ENCODE peak calls at places on chromosomes 12 and 14, in five cellular contexts. Z, V, O, Q and S are unnamed samples.

GRCh38 chr14:96747006-96747405 is 50.2 kb upstream of the VRK1 start:
- DNase-seq in Q (no peak), V (no peak), O (no peak), Z (no peak), S (no peak)

GRCh38 chr14:36805116-36805515 is 143.5 kb downstream of the PAX9 start:
- DNase-seq in Q (no peak), O (no peak), Z (no peak), V (no peak), S (no peak)

GRCh38 chr12:95548539-95549391 is 2.5 kb downstream of the USP44 start:
- DNase-seq in Z (no peak), V (no peak), O (no peak), Q (peak; percentile 18), S (no peak)

GRCh38 chr12:72388322-72388721 is 116.2 kb downstream of the TRHDE start:
- DNase-seq in Z (no peak), Q (peak; percentile 12), V (no peak), O (no peak), S (no peak)

GRCh38 chr12:94289551-94290312 is 141.4 kb downstream of the PLXNC1 start:
- DNase-seq in Z (no peak), Q (peak; percentile 82), O (peak; percentile 57), V (no peak), S (no peak)

GRCh38 chr12:23756416-23756815 is 193.1 kb downstream of the SOX5 start:
- DNase-seq in Z (no peak), O (no peak), V (no peak), Q (no peak), S (no peak)

GRCh38 chr14:50666772-50667490 is 1.2 kb downstream of the SAV1 start:
- DNase-seq in V (peak; percentile 9), O (no peak), Q (peak; percentile 78), Z (no peak), S (no peak)

GRCh38 chr14:39558525-39558924 is 126.3 kb upstream of the FBXO33 start:
- DNase-seq in Z (no peak), Q (no peak), O (no peak), V (no peak), S (no peak)

GRCh38 chr12:80269953-80270552 is 170.7 kb downstream of the OTOGL start:
- DNase-seq in O (peak; percentile 45), Z (no peak), V (no peak), Q (peak; percentile 43), S (no peak)

GRCh38 chr12:130079254-130079653 is 83.0 kb upstream of the FZD10 start:
- DNase-seq in Z (no peak), O (no peak), Q (no peak), V (no peak), S (no peak)

GRCh38 chr14:91517013-91517412 is 6.9 kb upstream of the PPP4R3A start:
- DNase-seq in Q (no peak), V (no peak), Z (no peak), O (no peak), S (no peak)

DNA sequence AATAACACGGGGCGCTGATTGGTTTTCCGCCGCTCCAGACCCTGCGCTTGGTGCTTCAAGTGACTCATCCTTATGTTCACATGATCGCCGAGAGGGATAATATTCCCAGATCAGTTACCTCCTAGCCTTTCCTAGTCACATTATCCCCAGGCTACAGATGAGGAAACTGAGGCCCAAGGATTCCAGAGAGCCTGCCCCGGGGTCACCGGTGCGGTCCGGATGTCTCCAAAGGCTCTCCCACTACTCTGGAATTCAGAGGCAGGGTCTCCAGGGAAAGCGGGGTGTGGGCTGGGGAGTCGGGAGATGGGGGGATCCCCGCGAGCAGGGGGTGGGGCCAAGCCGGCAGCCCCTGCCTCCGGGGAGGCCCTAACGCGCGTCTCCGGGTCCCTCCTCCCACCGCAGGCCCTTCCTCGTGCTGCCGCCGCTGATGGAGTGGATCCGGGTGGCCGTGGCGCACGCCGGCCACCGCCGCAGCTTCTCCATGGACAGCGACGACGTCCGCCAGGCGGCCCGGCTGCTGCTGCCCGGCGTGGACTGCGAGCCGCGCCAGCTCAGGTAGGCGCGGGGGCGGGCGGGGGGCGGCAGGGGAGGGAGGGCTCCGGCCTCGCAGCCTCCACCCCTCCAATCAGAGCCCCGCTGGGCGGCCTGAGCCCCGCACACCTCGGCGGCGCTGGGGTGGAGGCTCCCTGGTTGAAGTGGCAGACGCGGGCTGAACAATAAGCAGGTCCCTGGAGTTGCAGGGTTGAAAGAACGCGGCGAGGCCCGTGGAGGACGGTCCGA is 104.7 kb upstream of the PWP1 start:
- DNase-seq in Z (no peak), Q (peak; percentile 24), O (no peak), V (no peak), S (no peak)
- H3K4me3 ChIP-seq in Z (peak overlapping the region; percentile 41), Q (no peak overlapping the region), O (no peak overlapping the region), V (no peak overlapping the region), S (peak overlapping the region; percentile 24)

GRCh38 chr14:92656306-92656705 is 92.1 kb downstream of the LGMN start:
- DNase-seq in Q (no peak), Z (no peak), O (no peak), V (no peak), S (no peak)
- H3K4me3 ChIP-seq in Q (no peak overlapping the region), Z (peak overlapping the region; percentile 39), O (no peak overlapping the region), V (no peak overlapping the region), S (no peak overlapping the region)

GRCh38 chr12:117280019-117280680 is 81.3 kb downstream of the NOS1 start:
- DNase-seq in O (no peak), Q (no peak), V (no peak), Z (no peak), S (no peak)

GRCh38 chr12:117277875-117278274 is 83.6 kb downstream of the NOS1 start:
- DNase-seq in O (no peak), Z (no peak), Q (no peak), V (no peak), S (no peak)

GRCh38 chr12:117284160-117284559 is 77.3 kb downstream of the NOS1 start:
- DNase-seq in Z (no peak), Q (no peak), V (no peak), O (no peak), S (no peak)

GRCh38 chr12:117282490-117282889 is 78.9 kb downstream of the NOS1 start:
- DNase-seq in O (no peak), V (no peak), Z (no peak), Q (no peak), S (no peak)

GRCh38 chr12:117279606-117280005 is 81.8 kb downstream of the NOS1 start:
- DNase-seq in Z (no peak), V (no peak), O (no peak), Q (no peak), S (no peak)
- H3K4me3 ChIP-seq in Z (no peak overlapping the region), V (no peak overlapping the region), O (no peak overlapping the region), Q (no peak overlapping the region), S (no peak overlapping the region)

DNA sequence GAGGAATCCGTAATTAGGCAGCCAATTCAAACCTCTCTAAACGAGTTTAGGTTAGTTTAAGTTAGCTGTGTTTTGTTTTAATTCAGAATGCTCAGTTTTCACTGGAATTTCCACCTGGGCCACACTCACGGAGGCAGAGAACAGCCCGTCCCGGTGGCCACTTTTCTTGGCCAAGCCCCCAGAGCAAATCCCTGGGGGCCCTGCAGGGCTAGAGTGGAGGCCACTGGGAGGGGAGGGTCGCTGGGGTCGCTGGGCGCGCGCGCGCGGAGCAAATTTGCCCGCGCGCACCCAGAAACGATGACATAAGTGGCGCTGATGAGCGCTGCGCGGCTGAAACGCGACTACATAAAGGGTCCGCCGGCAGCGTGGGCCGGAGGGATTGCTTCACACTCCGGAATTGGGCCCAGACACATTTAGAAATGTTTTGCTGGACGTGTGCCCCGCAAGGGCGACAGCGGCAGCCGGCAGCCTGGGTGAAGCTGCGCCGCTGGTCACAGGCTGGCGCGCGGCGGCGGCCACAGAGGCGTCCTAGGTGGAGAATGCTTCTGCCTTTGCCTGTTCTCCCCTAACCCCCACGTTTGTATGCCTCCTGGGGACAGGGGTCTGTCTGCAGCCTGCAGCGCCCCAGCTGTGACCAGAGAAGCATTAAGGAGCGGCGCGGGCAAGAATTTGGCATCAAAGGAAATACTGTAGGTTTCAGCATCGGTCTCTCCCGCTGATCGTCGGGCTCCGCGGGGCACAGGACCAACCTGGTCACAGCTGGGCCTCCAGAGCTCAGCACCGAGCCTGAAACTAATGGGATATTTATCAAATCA is 37.9 kb upstream of the TBX5 start:
- DNase-seq in Z (no peak), V (no peak), O (no peak), Q (no peak), S (no peak)
- H3K4me3 ChIP-seq in Z (no peak overlapping the region), V (no peak overlapping the region), O (no peak overlapping the region), Q (no peak overlapping the region), S (no peak overlapping the region)